ENCODE peak calls at places on chromosomes 3 and 15, in five cellular contexts. I, Q, V, Z and P are unnamed samples.

GRCh38 chr15:31456329-31457060 is 129.9 kb downstream of the KLF13 start:
- DNase-seq in V (no peak), I (peak; percentile 36), Z (no peak), Q (no peak), P (no peak)

GRCh38 chr3:71581451-71581980 is 2.0 kb downstream of the FOXP1 start:
- DNase-seq in Q (peak; percentile 29), I (peak; percentile 45), Z (no peak), V (no peak), P (no peak)

GRCh38 chr3:4736284-4736861 is 242.9 kb upstream of the BHLHE40 start:
- DNase-seq in I (no peak), V (peak; percentile 66), Z (no peak), Q (no peak), P (no peak)

GRCh38 chr3:106560451-106560966 is 691.7 kb upstream of the CBLB start:
- DNase-seq in V (peak; percentile 86), Q (no peak), Z (no peak), I (no peak), P (no peak)

GRCh38 chr3:194255252-194256039 is 95.7 kb downstream of the CPN2 start:
- DNase-seq in V (peak; percentile 81), I (no peak), Z (no peak), Q (peak; percentile 13), P (no peak)

GRCh38 chr15:66830358-66830757 is 128.3 kb downstream of the SMAD6 start:
- DNase-seq in Z (no peak), V (peak; percentile 70), I (no peak), Q (no peak), P (no peak)

GRCh38 chr3:143552851-143553250 is 295.4 kb downstream of the SLC9A9 start:
- DNase-seq in Q (no peak), V (no peak), Z (no peak), I (no peak), P (no peak)

GRCh38 chr3:23489338-23490158 is 286.4 kb downstream of the UBE2E2 start:
- DNase-seq in Z (no peak), Q (no peak), I (no peak), V (peak; percentile 16), P (no peak)

GRCh38 chr3:125200731-125201139 is 11.8 kb downstream of the SLC12A8 start:
- DNase-seq in I (no peak), V (no peak), Z (no peak), Q (no peak), P (no peak)

GRCh38 chr3:150094150-150094932 is 123.6 kb upstream of the PFN2 start:
- DNase-seq in I (no peak), Q (no peak), V (no peak), Z (no peak), P (no peak)

GRCh38 chr3:73484656-73485248 is 140.0 kb downstream of the PDZRN3 start:
- DNase-seq in Q (no peak), Z (no peak), I (no peak), V (peak; percentile 16), P (no peak)

GRCh38 chr15:41022487-41023090 is 69.3 kb downstream of the CHAC1 start:
- DNase-seq in I (no peak), V (peak; percentile 83), Q (peak; percentile 47), Z (peak; percentile 1), P (peak; percentile 25)

GRCh38 chr3:48273594-48274211 is 32.8 kb downstream of the ZNF589 start:
- DNase-seq in V (peak; percentile 75), I (peak; percentile 53), Z (peak; percentile 6), Q (peak; percentile 58), P (peak; percentile 15)

GRCh38 chr3:10281951-10282350 is 10.8 kb downstream of the GHRL start:
- DNase-seq in Z (no peak), Q (no peak), I (no peak), V (peak; percentile 27), P (no peak)

GRCh38 chr3:30273304-30274072 is 332.9 kb upstream of the TGFBR2 start:
- DNase-seq in V (no peak), Q (no peak), I (no peak), Z (no peak), P (no peak)

GRCh38 chr3:94305835-94306685 is 243.2 kb downstream of the NSUN3 start:
- DNase-seq in I (no peak), V (no peak), Z (no peak), Q (no peak), P (no peak)

GRCh38 chr15:99755692-99756409 is 22.6 kb upstream of the LYSMD4 start:
- DNase-seq in Q (peak; percentile 35), Z (peak; percentile 18), V (peak; percentile 82), I (no peak), P (peak; percentile 71)

GRCh38 chr15:42939841-42940240 is 19.3 kb upstream of the TTBK2 start:
- DNase-seq in V (no peak), I (no peak), Q (no peak), Z (no peak), P (no peak)

GRCh38 chr3:151439652-151440125 is 21.2 kb downstream of the IGSF10 start:
- DNase-seq in V (peak; percentile 88), Z (peak; percentile 29), Q (peak; percentile 14), I (no peak), P (peak; percentile 57)

GRCh38 chr3:138412821-138413531 is 21.4 kb upstream of the ESYT3 start:
- DNase-seq in Q (no peak), V (peak; percentile 28), Z (no peak), I (no peak), P (no peak)

GRCh38 chr15:55434989-55435825 is 26.9 kb downstream of the PIERCE2 start:
- DNase-seq in I (no peak), Q (no peak), Z (peak; percentile 23), V (peak; percentile 80), P (peak; percentile 62)

GRCh38 chr15:30042556-30042955 is 40.2 kb upstream of the GOLGA8J start:
- DNase-seq in I (no peak), Z (no peak), V (peak; percentile 11), Q (no peak), P (no peak)

GRCh38 chr3:114213262-114213668 is 24.1 kb downstream of the ZNF80 start:
- DNase-seq in Z (no peak), I (no peak), V (peak; percentile 69), Q (no peak), P (no peak)

GRCh38 chr3:182342252-182342651 is 451.1 kb upstream of the ATP11B start:
- DNase-seq in I (no peak), Q (no peak), Z (no peak), V (no peak), P (no peak)

GRCh38 chr3:12869025-12869695 is 27.8 kb upstream of the RPL32 start:
- DNase-seq in I (no peak), Z (no peak), V (no peak), Q (peak; percentile 33), P (no peak)

GRCh38 chr3:9508781-9509180 is 44.8 kb downstream of the LHFPL4 start:
- DNase-seq in Z (no peak), V (no peak), Q (no peak), I (no peak), P (no peak)

GRCh38 chr3:14143271-14143605 is 18.4 kb downstream of the TMEM43 start:
- DNase-seq in Q (no peak), Z (no peak), V (peak; percentile 43), I (no peak), P (no peak)

GRCh38 chr15:67080118-67080899 is 14.9 kb downstream of the SMAD3 start:
- DNase-seq in Q (no peak), I (peak; percentile 90), V (peak; percentile 81), Z (no peak), P (no peak)

GRCh38 chr3:53261712-53262111 is 5.9 kb upstream of the TKT start:
- DNase-seq in Q (no peak), I (no peak), V (no peak), Z (no peak), P (no peak)

GRCh38 chr15:90212221-90213079 is 11.3 kb downstream of the SEMA4B start:
- DNase-seq in Z (no peak), Q (no peak), I (no peak), V (no peak), P (no peak)